ENCODE peak calls at places on chromosomes 5 and 9, in six cellular contexts. J is adrenal gland, U is tibial nerve, R is uterus, B is H1, V is A549. O is an unnamed sample. For H3K4me1, the result is how much of the 10 kb centered on the place peaks cover.

GRCh38 chr5:168637281-168637680 is 58.1 kb upstream of the PANK3 start:
- DNase-seq in R (no peak), J (no peak), V (no peak), B (no peak), U (no peak), O (no peak)

GRCh38 chr9:128149001-128149701 is at the start of gene LCN2:
- DNase-seq in U (no peak), J (peak), R (no peak), B (no peak), V (peak), O (no peak)

GRCh38 chr9:84828101-84828500 is 158.6 kb downstream of the NTRK2 start:
- DNase-seq in B (no peak), V (no peak), R (no peak), J (no peak), U (no peak), O (no peak)

GRCh38 chr9:4891674-4892073 is 93.4 kb upstream of the JAK2 start:
- DNase-seq in V (no peak), R (no peak), B (no peak), J (no peak), U (no peak), O (no peak)

GRCh38 chr9:107615325-107615724 is 125.8 kb upstream of the KLF4 start:
- DNase-seq in J (no peak), V (no peak), R (no peak), U (no peak), B (no peak), O (no peak)

GRCh38 chr5:76978869-76979268 is 26.0 kb downstream of the CRHBP start:
- DNase-seq in V (no peak), J (no peak), B (no peak), U (no peak), R (no peak), O (no peak)

GRCh38 chr5:125655156-125655555 is 768.1 kb upstream of the GRAMD2B start:
- DNase-seq in B (no peak), J (no peak), U (no peak), R (no peak), V (no peak), O (no peak)

GRCh38 chr5:146366904-146367303 is 28.3 kb downstream of the POU4F3 start:
- DNase-seq in U (no peak), B (no peak), J (no peak), V (no peak), R (no peak), O (no peak)

GRCh38 chr5:76709762-76710161 is 6.2 kb upstream of the F2R start:
- DNase-seq in U (no peak), B (no peak), R (no peak), J (no peak), V (no peak), O (no peak)

GRCh38 chr9:117795271-117795670 is 91.1 kb downstream of the TLR4 start:
- DNase-seq in R (no peak), U (no peak), B (no peak), J (no peak), V (no peak), O (no peak)

GRCh38 chr5:135460246-135461033 is 8.3 kb upstream of the TIFAB start:
- DNase-seq in J (no peak), U (no peak), B (no peak), R (no peak), V (no peak), O (no peak)

GRCh38 chr5:155633338-155633957 is 619.9 kb downstream of the KIF4B start:
- DNase-seq in B (no peak), J (no peak), V (no peak), R (no peak), U (no peak), O (no peak)

GRCh38 chr5:36607838-36608783 is 1.7 kb downstream of the SLC1A3 start:
- DNase-seq in U (no peak), B (no peak), V (no peak), J (peak), R (no peak), O (no peak)

GRCh38 chr5:148939676-148940075 is 113.3 kb downstream of the ADRB2 start:
- DNase-seq in J (no peak), U (no peak), R (no peak), V (peak), B (no peak), O (no peak)

GRCh38 chr9:123647145-123647544 is 282.8 kb downstream of the DENND1A start:
- DNase-seq in U (no peak), J (no peak), R (no peak), V (no peak), B (no peak), O (no peak)

GRCh38 chr5:178323961-178324360 is 91.4 kb upstream of the PHYKPL start:
- DNase-seq in V (no peak), R (no peak), U (no peak), J (no peak), B (no peak), O (no peak)

GRCh38 chr9:115694014-115694413 is 459.6 kb upstream of the PAPPA start:
- DNase-seq in J (no peak), B (peak), U (no peak), R (no peak), V (peak), O (no peak)

GRCh38 chr5:93430673-93431192 is 150.3 kb downstream of the NR2F1-AS1 start:
- DNase-seq in R (no peak), U (no peak), V (no peak), B (no peak), J (no peak), O (no peak)

GRCh38 chr9:134286513-134287245 is 39.6 kb upstream of the RXRA start:
- DNase-seq in V (no peak), J (no peak), B (no peak), U (no peak), R (no peak), O (no peak)

GRCh38 chr5:16970826-16971225 is 34.7 kb upstream of the MYO10 start:
- DNase-seq in V (no peak), B (no peak), J (no peak), U (no peak), R (no peak), O (no peak)

GRCh38 chr9:98614941-98615340 is 93.8 kb downstream of the GABBR2 start:
- DNase-seq in V (no peak), R (no peak), B (no peak), U (no peak), J (no peak), O (no peak)

GRCh38 chr9:121839726-121840500 is 188.5 kb downstream of the DAB2IP start:
- DNase-seq in J (peak), U (no peak), V (no peak), R (peak), B (peak), O (no peak)

GRCh38 chr9:133129001-133129799 is 8.2 kb upstream of the RALGDS start:
- DNase-seq in J (no peak), B (no peak), R (no peak), V (no peak), U (no peak), O (no peak)

GRCh38 chr9:33436445-33436844 is 10.9 kb downstream of the AQP3 start:
- DNase-seq in B (no peak), U (no peak), V (no peak), R (no peak), J (no peak), O (no peak)

GRCh38 chr5:119287547-119288073 is 68.2 kb upstream of the TNFAIP8 start:
- DNase-seq in U (no peak), B (no peak), R (no peak), J (no peak), V (peak), O (no peak)
- H3K4me1 ChIP-seq in U (under half), B (under half), R (under half), J (under half), V (half or more), O (under half)

GRCh38 chr9:87801013-87801412 is 75.1 kb downstream of the CTSL start:
- DNase-seq in B (no peak), U (no peak), J (no peak), V (no peak), R (no peak), O (no peak)

GRCh38 chr9:87803166-87803565 is 77.2 kb downstream of the CTSL start:
- DNase-seq in U (no peak), V (no peak), J (no peak), R (no peak), B (no peak), O (no peak)

GRCh38 chr9:87799503-87799902 is 73.6 kb downstream of the CTSL start:
- DNase-seq in B (no peak), J (no peak), U (no peak), R (no peak), V (no peak), O (no peak)

GRCh38 chr9:87800456-87800855 is 74.5 kb downstream of the CTSL start:
- DNase-seq in B (no peak), R (no peak), U (no peak), V (no peak), J (no peak), O (no peak)

DNA sequence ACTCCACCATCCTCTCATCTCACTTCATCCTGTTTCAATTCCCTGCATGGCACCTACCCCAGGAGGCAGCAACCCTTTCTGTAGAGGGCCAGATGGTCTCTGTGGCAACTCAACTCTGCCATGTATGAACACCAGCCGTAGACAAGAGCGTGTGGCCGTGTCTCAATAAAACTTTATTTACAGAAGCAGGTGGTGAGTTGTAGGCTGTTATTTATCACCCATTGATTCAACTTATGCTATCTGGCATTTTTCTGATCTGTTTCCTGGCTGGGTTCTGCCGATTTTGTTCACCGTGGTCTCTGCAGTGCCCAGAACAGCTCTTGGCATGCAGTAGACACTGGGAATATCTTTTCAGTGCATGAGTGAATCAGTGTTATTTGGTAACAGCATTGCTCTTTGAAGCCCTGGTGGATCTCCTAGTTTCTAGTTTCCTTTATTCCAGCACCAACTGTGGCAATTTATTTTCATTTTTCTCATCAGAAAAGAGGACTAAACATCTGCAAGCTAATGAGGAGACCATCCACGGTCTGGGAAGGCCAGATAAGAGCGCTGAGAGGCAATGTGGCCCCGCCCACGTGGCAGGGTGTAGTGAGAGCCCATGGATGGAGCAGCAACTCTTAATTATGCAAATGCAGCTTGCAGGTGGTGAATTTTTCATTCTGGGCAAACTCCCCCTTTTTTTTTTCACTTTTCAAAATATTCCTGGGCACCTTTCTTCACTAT is 77.9 kb downstream of the CTSL start:
- DNase-seq in R (no peak), V (no peak), B (no peak), U (no peak), J (no peak), O (no peak)
- TF ChIP-seq POLR2A in R (no peak), V (no peak), B (no peak), U (no peak), J (no peak), O (no peak)

GRCh38 chr9:70085241-70085640 is 41.6 kb downstream of the MAMDC2 start:
- DNase-seq in J (no peak), R (no peak), V (no peak), U (no peak), B (no peak), O (no peak)
- H3K27ac ChIP-seq in J (no peak), R (no peak), V (no peak), U (no peak), B (no peak), O (peak)

DNA sequence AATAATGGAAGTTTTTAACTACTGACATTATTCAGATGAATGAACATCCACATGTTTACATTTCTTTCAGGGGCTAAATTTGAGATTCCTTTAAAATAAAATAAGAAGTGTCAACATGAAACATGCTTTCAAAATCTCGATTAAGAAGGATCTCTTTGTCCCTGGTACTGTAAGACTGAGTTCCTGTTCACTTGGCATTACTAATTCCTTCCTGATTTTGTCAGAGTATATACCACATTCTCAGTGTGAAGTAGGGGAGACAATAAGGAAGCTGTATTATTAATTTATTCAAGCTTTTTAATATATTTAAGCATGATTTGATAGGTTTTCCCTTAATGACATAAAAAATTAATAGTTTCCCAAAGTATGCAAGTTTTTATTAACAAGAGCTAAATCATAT is 81.5 kb upstream of the GRHPR start:
- DNase-seq in J (no peak), V (no peak), U (no peak), B (no peak), R (no peak), O (no peak)
- H3K4me1 ChIP-seq in J (under half), V (under half), U (under half), B (under half), R (under half), O (under half)

GRCh38 chr5:140041099-140041491 is 2.0 kb downstream of the NRG2 start:
- DNase-seq in J (no peak), B (no peak), R (no peak), U (no peak), V (no peak), O (no peak)

GRCh38 chr5:140041492-140042421 is 1.3 kb downstream of the NRG2 start:
- DNase-seq in U (peak), R (peak), J (peak), B (peak), V (peak), O (no peak)

GRCh38 chr5:140043508-140043872 is 391 bp upstream of the NRG2 start:
- DNase-seq in J (no peak), B (no peak), U (no peak), V (peak), R (no peak), O (no peak)

GRCh38 chr5:140044041-140044440 is 942 bp upstream of the NRG2 start:
- DNase-seq in J (no peak), R (no peak), U (no peak), V (no peak), B (no peak), O (no peak)

DNA sequence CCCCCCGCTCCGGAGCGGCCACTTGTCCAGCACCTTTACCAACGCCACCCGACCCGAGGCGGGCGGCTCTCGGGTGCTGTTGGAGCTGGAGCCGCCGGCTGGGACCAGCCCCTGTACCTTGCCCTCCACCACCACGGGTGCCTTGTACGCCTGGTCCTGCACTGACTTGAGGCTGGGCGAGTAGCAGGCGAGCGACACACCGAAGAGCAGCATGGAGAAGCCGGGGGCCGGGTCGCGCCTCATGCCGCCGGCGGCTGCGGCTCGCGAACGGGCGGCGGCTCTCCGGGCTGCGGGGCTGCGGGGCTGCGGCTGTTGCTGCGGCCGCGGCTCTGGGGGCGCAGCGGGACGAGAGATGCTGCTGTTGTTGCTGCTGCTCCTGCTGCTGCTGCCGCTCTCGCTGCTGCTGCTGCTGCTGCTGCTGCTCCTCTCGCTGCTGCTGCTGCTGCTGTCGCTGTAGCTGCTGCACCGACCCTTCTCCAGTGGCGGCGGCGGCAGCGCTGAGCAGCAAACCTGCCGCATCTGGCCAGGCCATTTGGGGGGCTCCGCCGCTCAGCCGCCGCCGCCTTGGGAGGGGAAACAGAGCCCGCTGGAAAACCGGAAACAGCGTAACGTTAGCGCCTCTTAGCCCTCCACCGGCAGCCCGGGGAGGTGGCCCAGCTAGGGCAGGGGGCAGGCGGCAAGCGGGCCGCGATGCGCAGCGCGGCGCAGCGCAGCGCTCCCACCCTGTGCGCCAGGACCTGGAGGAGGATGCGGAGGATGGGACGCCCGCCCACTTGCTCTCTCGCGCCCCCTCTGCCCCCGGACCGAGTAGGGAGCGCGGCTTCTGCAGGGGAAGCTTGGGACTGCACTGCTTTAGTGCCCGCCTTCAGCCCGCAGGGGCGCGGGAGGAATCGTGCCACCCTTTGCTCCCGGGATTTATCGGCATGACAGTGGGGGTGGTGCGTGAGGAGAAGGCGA is at the start of gene NRG2:
- DNase-seq in V (peak), R (peak), B (peak), J (peak), U (peak), O (no peak)
- TF ChIP-seq POLR2A in V (peak), R (no peak), B (no peak), J (peak), U (no peak), O (no peak)

DNA sequence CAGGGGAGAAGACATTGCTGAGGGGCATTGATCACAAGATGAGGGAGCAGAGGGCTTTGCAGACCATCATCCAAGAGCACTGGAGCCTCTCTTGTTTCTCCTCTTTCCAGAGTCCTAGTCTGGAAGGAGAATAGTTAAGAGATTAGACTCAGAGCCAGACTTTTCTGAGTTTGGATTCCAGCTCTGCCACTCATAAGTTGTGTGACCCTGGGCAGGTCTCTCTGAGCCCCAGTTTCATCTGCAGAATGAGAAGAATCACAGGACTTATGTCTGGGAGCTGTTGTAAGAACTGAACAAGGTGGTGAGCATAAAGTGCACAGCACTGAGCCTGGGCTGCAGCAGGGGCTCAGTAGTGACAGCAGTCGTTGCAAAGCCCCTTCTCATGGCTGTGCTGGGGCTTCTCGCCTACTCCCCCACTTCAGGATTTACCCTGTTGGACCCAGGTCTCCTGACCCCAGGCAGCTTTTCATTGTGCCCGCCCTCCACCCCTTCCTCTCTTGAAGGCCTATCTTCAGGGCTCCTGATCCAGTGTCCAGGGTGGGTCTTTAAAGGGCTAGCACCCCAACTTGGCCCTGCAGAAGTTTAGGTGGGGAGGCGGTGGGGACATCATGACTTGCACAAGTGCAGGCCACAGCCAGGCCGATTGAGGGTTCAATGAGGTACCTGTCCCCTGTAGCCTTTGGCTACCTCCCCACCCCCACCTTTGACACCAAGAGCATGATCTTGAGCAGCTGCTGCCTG is 1.5 kb downstream of the SYNPO start:
- DNase-seq in V (no peak), B (no peak), U (no peak), J (no peak), R (no peak), O (no peak)
- H3K27ac ChIP-seq in V (peak), B (no peak), U (peak), J (peak), R (peak), O (peak)

DNA sequence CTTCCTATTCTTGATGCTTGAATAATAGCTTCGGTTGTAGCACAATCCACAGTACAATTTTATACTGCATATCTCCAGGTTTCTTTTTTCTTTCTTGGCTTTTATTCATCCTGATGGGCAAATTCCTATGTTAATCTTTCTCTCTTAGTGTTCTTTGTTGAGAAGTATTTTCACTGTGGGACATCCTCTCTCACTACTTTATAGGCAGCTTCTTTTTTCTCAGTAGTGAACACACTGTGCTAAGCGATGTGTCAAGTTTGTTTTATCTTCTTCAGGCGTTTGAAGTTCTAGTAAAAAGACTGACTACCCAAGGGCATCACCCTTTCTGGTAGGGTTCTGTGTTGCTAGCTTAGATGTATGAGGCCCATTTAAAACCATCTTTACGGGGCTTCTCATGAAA is 182.1 kb downstream of the FAM170A start:
- DNase-seq in R (no peak), V (no peak), J (no peak), B (no peak), U (no peak), O (no peak)
- H3K4me1 ChIP-seq in R (under half), V (under half), J (under half), B (under half), U (under half), O (under half)

GRCh38 chr5:129724647-129725046 is 23.2 kb upstream of the MINAR2 start:
- DNase-seq in U (no peak), R (no peak), V (no peak), B (no peak), J (no peak), O (no peak)
- TF ChIP-seq POLR2A in U (no peak), R (no peak), V (no peak), B (no peak), J (no peak), O (no peak)

GRCh38 chr5:171899792-171900191 is 106.6 kb downstream of the FBXW11 start:
- DNase-seq in J (no peak), B (no peak), U (no peak), V (no peak), R (no peak), O (no peak)

GRCh38 chr5:171898379-171898778 is 108.1 kb downstream of the FBXW11 start:
- DNase-seq in V (no peak), U (no peak), J (no peak), R (no peak), B (no peak), O (no peak)

GRCh38 chr5:171906171-171906570 is 100.3 kb downstream of the FBXW11 start:
- DNase-seq in R (no peak), V (no peak), B (no peak), J (no peak), U (no peak), O (no peak)

GRCh38 chr5:171898879-171899278 is 107.6 kb downstream of the FBXW11 start:
- DNase-seq in B (no peak), J (no peak), V (no peak), U (no peak), R (no peak), O (no peak)

GRCh38 chr5:171901764-171902163 is 104.7 kb downstream of the FBXW11 start:
- DNase-seq in J (no peak), R (no peak), U (no peak), B (no peak), V (no peak), O (no peak)
- H3K27ac ChIP-seq in J (no peak), R (no peak), U (no peak), B (no peak), V (no peak), O (no peak)

O was measured in esophagus squamous epithelium.